ENCODE peak calls at places on chromosomes 13 and 19, in eight cellular contexts. One of them, this sample, is unnamed.
A peak's percentile ranks its signal among the peaks of the same experiment; 100 is the strongest.

GRCh38 chr19:40331052-40331451 is 17.1 kb downstream of the C19orf47 start:
- DNase-seq in MG63: no peak
- DNase-seq in naive thymus-derived CD4-positive, alpha-beta T cell: no peak
- DNase-seq in heart right ventricle: no peak
- DNase-seq in brain microvascular endothelial cell: no peak
- DNase-seq in B cell: no peak
- DNase-seq in colonic mucosa: no peak
- DNase-seq in C1 segment of cervical spinal cord: no peak
- DNase-seq in this sample: no peak

GRCh38 chr13:98842858-98843481 is 90.5 kb upstream of the SLC15A1 start:
- DNase-seq in C1 segment of cervical spinal cord: peak; percentile 54
- DNase-seq in naive thymus-derived CD4-positive, alpha-beta T cell: peak; percentile 65
- DNase-seq in MG63: peak; percentile 60
- DNase-seq in brain microvascular endothelial cell: peak; percentile 67
- DNase-seq in B cell: peak; percentile 68
- DNase-seq in colonic mucosa: peak; percentile 72
- DNase-seq in heart right ventricle: peak; percentile 74
- DNase-seq in this sample: peak; percentile 49

GRCh38 chr19:38743394-38744297 is 628 bp downstream of the CAPN12 start:
- DNase-seq in colonic mucosa: no peak
- DNase-seq in MG63: no peak
- DNase-seq in naive thymus-derived CD4-positive, alpha-beta T cell: no peak
- DNase-seq in heart right ventricle: no peak
- DNase-seq in C1 segment of cervical spinal cord: no peak
- DNase-seq in B cell: no peak
- DNase-seq in brain microvascular endothelial cell: no peak
- DNase-seq in this sample: no peak

GRCh38 chr13:54709546-54709945 is 1680.9 kb downstream of the OLFM4 start:
- DNase-seq in naive thymus-derived CD4-positive, alpha-beta T cell: no peak
- DNase-seq in MG63: no peak
- DNase-seq in heart right ventricle: no peak
- DNase-seq in brain microvascular endothelial cell: no peak
- DNase-seq in B cell: no peak
- DNase-seq in C1 segment of cervical spinal cord: no peak
- DNase-seq in colonic mucosa: no peak
- DNase-seq in this sample: no peak

GRCh38 chr13:51249767-51250741 is 27.9 kb downstream of the FAM124A start:
- DNase-seq in colonic mucosa: no peak
- DNase-seq in B cell: no peak
- DNase-seq in heart right ventricle: no peak
- DNase-seq in brain microvascular endothelial cell: no peak
- DNase-seq in naive thymus-derived CD4-positive, alpha-beta T cell: no peak
- DNase-seq in C1 segment of cervical spinal cord: no peak
- DNase-seq in MG63: no peak
- DNase-seq in this sample: no peak

GRCh38 chr13:29922896-29923295 is 72.5 kb upstream of the UBL3 start:
- DNase-seq in colonic mucosa: no peak
- DNase-seq in B cell: no peak
- DNase-seq in heart right ventricle: no peak
- DNase-seq in naive thymus-derived CD4-positive, alpha-beta T cell: no peak
- DNase-seq in MG63: peak; percentile 61
- DNase-seq in brain microvascular endothelial cell: peak; percentile 58
- DNase-seq in C1 segment of cervical spinal cord: no peak
- DNase-seq in this sample: no peak

GRCh38 chr13:47256618-47257017 is 359.8 kb upstream of the HTR2A start:
- DNase-seq in C1 segment of cervical spinal cord: no peak
- DNase-seq in heart right ventricle: no peak
- DNase-seq in B cell: no peak
- DNase-seq in naive thymus-derived CD4-positive, alpha-beta T cell: no peak
- DNase-seq in colonic mucosa: no peak
- DNase-seq in brain microvascular endothelial cell: peak; percentile 63
- DNase-seq in MG63: peak; percentile 56
- DNase-seq in this sample: no peak

GRCh38 chr19:50717026-50717723 is 2.4 kb downstream of the SHANK1 start:
- DNase-seq in brain microvascular endothelial cell: no peak
- DNase-seq in colonic mucosa: no peak
- DNase-seq in C1 segment of cervical spinal cord: no peak
- DNase-seq in B cell: no peak
- DNase-seq in naive thymus-derived CD4-positive, alpha-beta T cell: no peak
- DNase-seq in MG63: no peak
- DNase-seq in heart right ventricle: no peak
- DNase-seq in this sample: no peak

GRCh38 chr13:109874921-109875454 is 88.6 kb upstream of the IRS2 start:
- DNase-seq in naive thymus-derived CD4-positive, alpha-beta T cell: no peak
- DNase-seq in heart right ventricle: no peak
- DNase-seq in B cell: no peak
- DNase-seq in C1 segment of cervical spinal cord: no peak
- DNase-seq in brain microvascular endothelial cell: peak; percentile 73
- DNase-seq in MG63: no peak
- DNase-seq in colonic mucosa: no peak
- DNase-seq in this sample: no peak

GRCh38 chr13:112792511-112792910 is 102.7 kb downstream of the ATP11A start:
- DNase-seq in brain microvascular endothelial cell: no peak
- DNase-seq in colonic mucosa: no peak
- DNase-seq in B cell: no peak
- DNase-seq in naive thymus-derived CD4-positive, alpha-beta T cell: no peak
- DNase-seq in MG63: no peak
- DNase-seq in C1 segment of cervical spinal cord: no peak
- DNase-seq in heart right ventricle: no peak
- DNase-seq in this sample: no peak

GRCh38 chr13:51619614-51620013 is 35.4 kb downstream of the WDFY2 start:
- DNase-seq in colonic mucosa: no peak
- DNase-seq in heart right ventricle: no peak
- DNase-seq in MG63: peak; percentile 60
- DNase-seq in C1 segment of cervical spinal cord: no peak
- DNase-seq in naive thymus-derived CD4-positive, alpha-beta T cell: no peak
- DNase-seq in brain microvascular endothelial cell: peak; percentile 55
- DNase-seq in B cell: no peak
- DNase-seq in this sample: no peak

GRCh38 chr13:45303866-45304265 is 37.1 kb downstream of the TPT1 start:
- DNase-seq in MG63: no peak
- DNase-seq in C1 segment of cervical spinal cord: no peak
- DNase-seq in heart right ventricle: no peak
- DNase-seq in colonic mucosa: no peak
- DNase-seq in B cell: no peak
- DNase-seq in naive thymus-derived CD4-positive, alpha-beta T cell: no peak
- DNase-seq in brain microvascular endothelial cell: no peak
- DNase-seq in this sample: no peak

GRCh38 chr19:36114763-36115452 is at the start of gene POLR2I:
- DNase-seq in colonic mucosa: peak; percentile 99
- DNase-seq in heart right ventricle: peak; percentile 98
- DNase-seq in brain microvascular endothelial cell: peak; percentile 100
- DNase-seq in B cell: peak; percentile 99
- DNase-seq in C1 segment of cervical spinal cord: peak; percentile 99
- DNase-seq in MG63: peak; percentile 100
- DNase-seq in naive thymus-derived CD4-positive, alpha-beta T cell: peak; percentile 95
- DNase-seq in this sample: peak; percentile 97

GRCh38 chr19:4606921-4607678 is 32.2 kb upstream of the TNFAIP8L1 start:
- DNase-seq in naive thymus-derived CD4-positive, alpha-beta T cell: no peak
- DNase-seq in colonic mucosa: no peak
- DNase-seq in MG63: no peak
- DNase-seq in heart right ventricle: peak; percentile 76
- DNase-seq in B cell: no peak
- DNase-seq in brain microvascular endothelial cell: no peak
- DNase-seq in C1 segment of cervical spinal cord: no peak
- DNase-seq in this sample: peak; percentile 38

GRCh38 chr19:57872450-57872849 is 16.4 kb downstream of the ZNF814 start:
- DNase-seq in MG63: no peak
- DNase-seq in heart right ventricle: no peak
- DNase-seq in C1 segment of cervical spinal cord: no peak
- DNase-seq in brain microvascular endothelial cell: no peak
- DNase-seq in naive thymus-derived CD4-positive, alpha-beta T cell: no peak
- DNase-seq in B cell: no peak
- DNase-seq in colonic mucosa: no peak
- DNase-seq in this sample: no peak

GRCh38 chr19:8302734-8303133 is 5.4 kb downstream of the CD320 start:
- DNase-seq in brain microvascular endothelial cell: no peak
- DNase-seq in MG63: no peak
- DNase-seq in naive thymus-derived CD4-positive, alpha-beta T cell: no peak
- DNase-seq in B cell: no peak
- DNase-seq in C1 segment of cervical spinal cord: no peak
- DNase-seq in heart right ventricle: no peak
- DNase-seq in colonic mucosa: no peak
- DNase-seq in this sample: no peak

GRCh38 chr19:48330012-48330681 is 4.8 kb downstream of the EMP3 start:
- DNase-seq in B cell: peak; percentile 88
- DNase-seq in colonic mucosa: peak; percentile 88
- DNase-seq in MG63: no peak
- DNase-seq in naive thymus-derived CD4-positive, alpha-beta T cell: peak; percentile 77
- DNase-seq in heart right ventricle: peak; percentile 74
- DNase-seq in C1 segment of cervical spinal cord: peak; percentile 83
- DNase-seq in brain microvascular endothelial cell: no peak
- DNase-seq in this sample: peak; percentile 55

GRCh38 chr13:98565726-98566577 is 11.0 kb downstream of the STK24 start:
- DNase-seq in heart right ventricle: peak; percentile 55
- DNase-seq in naive thymus-derived CD4-positive, alpha-beta T cell: no peak
- DNase-seq in MG63: peak; percentile 47
- DNase-seq in B cell: no peak
- DNase-seq in C1 segment of cervical spinal cord: no peak
- DNase-seq in brain microvascular endothelial cell: no peak
- DNase-seq in colonic mucosa: peak; percentile 88
- DNase-seq in this sample: no peak

GRCh38 chr13:23654111-23655110 is 84.2 kb downstream of the TNFRSF19 start:
- DNase-seq in C1 segment of cervical spinal cord: no peak
- DNase-seq in brain microvascular endothelial cell: peak; percentile 29
- DNase-seq in heart right ventricle: peak; percentile 34
- DNase-seq in MG63: peak; percentile 66
- DNase-seq in B cell: no peak
- DNase-seq in naive thymus-derived CD4-positive, alpha-beta T cell: no peak
- DNase-seq in colonic mucosa: no peak
- DNase-seq in this sample: no peak

GRCh38 chr13:72384879-72385278 is 342.6 kb downstream of the MZT1 start:
- DNase-seq in heart right ventricle: no peak
- DNase-seq in naive thymus-derived CD4-positive, alpha-beta T cell: no peak
- DNase-seq in C1 segment of cervical spinal cord: no peak
- DNase-seq in colonic mucosa: no peak
- DNase-seq in brain microvascular endothelial cell: peak; percentile 60
- DNase-seq in B cell: no peak
- DNase-seq in MG63: no peak
- DNase-seq in this sample: no peak

GRCh38 chr13:19981685-19982238 is 23.2 kb downstream of the ZMYM2 start:
- DNase-seq in C1 segment of cervical spinal cord: no peak
- DNase-seq in colonic mucosa: no peak
- DNase-seq in naive thymus-derived CD4-positive, alpha-beta T cell: no peak
- DNase-seq in heart right ventricle: no peak
- DNase-seq in brain microvascular endothelial cell: no peak
- DNase-seq in MG63: no peak
- DNase-seq in B cell: no peak
- DNase-seq in this sample: no peak

GRCh38 chr19:29784598-29785223 is 27.1 kb upstream of the CCNE1 start:
- DNase-seq in C1 segment of cervical spinal cord: no peak
- DNase-seq in brain microvascular endothelial cell: no peak
- DNase-seq in heart right ventricle: no peak
- DNase-seq in B cell: no peak
- DNase-seq in colonic mucosa: no peak
- DNase-seq in naive thymus-derived CD4-positive, alpha-beta T cell: no peak
- DNase-seq in MG63: no peak
- DNase-seq in this sample: no peak

GRCh38 chr19:13053761-13054604 is 48.7 kb downstream of the LYL1 start:
- DNase-seq in brain microvascular endothelial cell: peak; percentile 89
- DNase-seq in MG63: peak; percentile 98
- DNase-seq in B cell: no peak
- DNase-seq in heart right ventricle: peak; percentile 93
- DNase-seq in colonic mucosa: peak; percentile 70
- DNase-seq in C1 segment of cervical spinal cord: no peak
- DNase-seq in naive thymus-derived CD4-positive, alpha-beta T cell: no peak
- DNase-seq in this sample: peak; percentile 50

GRCh38 chr19:293436-294110 is 2.4 kb upstream of the PLPP2 start:
- DNase-seq in C1 segment of cervical spinal cord: no peak
- DNase-seq in brain microvascular endothelial cell: no peak
- DNase-seq in MG63: no peak
- DNase-seq in colonic mucosa: no peak
- DNase-seq in heart right ventricle: no peak
- DNase-seq in B cell: no peak
- DNase-seq in naive thymus-derived CD4-positive, alpha-beta T cell: no peak
- DNase-seq in this sample: no peak

GRCh38 chr19:53471916-53472315 is 4.4 kb downstream of the ZNF813 start:
- DNase-seq in colonic mucosa: no peak
- DNase-seq in B cell: no peak
- DNase-seq in C1 segment of cervical spinal cord: no peak
- DNase-seq in naive thymus-derived CD4-positive, alpha-beta T cell: no peak
- DNase-seq in brain microvascular endothelial cell: no peak
- DNase-seq in heart right ventricle: no peak
- DNase-seq in MG63: no peak
- DNase-seq in this sample: no peak

GRCh38 chr19:48395170-48395455 is 1.6 kb downstream of the GRIN2D start:
- DNase-seq in naive thymus-derived CD4-positive, alpha-beta T cell: no peak
- DNase-seq in heart right ventricle: no peak
- DNase-seq in colonic mucosa: no peak
- DNase-seq in brain microvascular endothelial cell: no peak
- DNase-seq in MG63: no peak
- DNase-seq in B cell: no peak
- DNase-seq in C1 segment of cervical spinal cord: no peak
- DNase-seq in this sample: no peak

GRCh38 chr19:41548954-41549688 is 26.8 kb upstream of the CEACAM21 start:
- DNase-seq in B cell: peak; percentile 80
- DNase-seq in heart right ventricle: no peak
- DNase-seq in naive thymus-derived CD4-positive, alpha-beta T cell: peak; percentile 79
- DNase-seq in colonic mucosa: no peak
- DNase-seq in brain microvascular endothelial cell: no peak
- DNase-seq in C1 segment of cervical spinal cord: no peak
- DNase-seq in MG63: no peak
- DNase-seq in this sample: no peak

GRCh38 chr19:2790194-2790556 is 4.9 kb downstream of the THOP1 start:
- DNase-seq in B cell: no peak
- DNase-seq in colonic mucosa: no peak
- DNase-seq in C1 segment of cervical spinal cord: no peak
- DNase-seq in MG63: no peak
- DNase-seq in heart right ventricle: no peak
- DNase-seq in naive thymus-derived CD4-positive, alpha-beta T cell: no peak
- DNase-seq in brain microvascular endothelial cell: no peak
- DNase-seq in this sample: no peak

GRCh38 chr13:25372275-25373081 is 704 bp downstream of the ATP8A2 start:
- DNase-seq in B cell: no peak
- DNase-seq in C1 segment of cervical spinal cord: no peak
- DNase-seq in MG63: no peak
- DNase-seq in heart right ventricle: no peak
- DNase-seq in brain microvascular endothelial cell: no peak
- DNase-seq in colonic mucosa: no peak
- DNase-seq in naive thymus-derived CD4-positive, alpha-beta T cell: no peak
- DNase-seq in this sample: peak; percentile 17

GRCh38 chr13:39773833-39774232 is 118.4 kb downstream of the COG6 start:
- DNase-seq in naive thymus-derived CD4-positive, alpha-beta T cell: no peak
- DNase-seq in B cell: no peak
- DNase-seq in brain microvascular endothelial cell: peak; percentile 73
- DNase-seq in MG63: peak; percentile 30
- DNase-seq in C1 segment of cervical spinal cord: no peak
- DNase-seq in colonic mucosa: no peak
- DNase-seq in heart right ventricle: no peak
- DNase-seq in this sample: no peak

GRCh38 chr19:58229255-58229639 is 533 bp downstream of the ZNF544 start:
- DNase-seq in C1 segment of cervical spinal cord: no peak
- DNase-seq in naive thymus-derived CD4-positive, alpha-beta T cell: peak; percentile 22
- DNase-seq in colonic mucosa: no peak
- DNase-seq in brain microvascular endothelial cell: peak; percentile 33
- DNase-seq in MG63: peak; percentile 6
- DNase-seq in heart right ventricle: no peak
- DNase-seq in B cell: no peak
- DNase-seq in this sample: no peak

GRCh38 chr19:2249010-2249866 is at the start of gene AMH:
- DNase-seq in colonic mucosa: no peak
- DNase-seq in MG63: no peak
- DNase-seq in naive thymus-derived CD4-positive, alpha-beta T cell: no peak
- DNase-seq in brain microvascular endothelial cell: no peak
- DNase-seq in heart right ventricle: no peak
- DNase-seq in C1 segment of cervical spinal cord: no peak
- DNase-seq in B cell: no peak
- DNase-seq in this sample: no peak

GRCh38 chr13:113768018-113768905 is 9.2 kb downstream of the TMEM255B start:
- DNase-seq in brain microvascular endothelial cell: no peak
- DNase-seq in naive thymus-derived CD4-positive, alpha-beta T cell: no peak
- DNase-seq in C1 segment of cervical spinal cord: no peak
- DNase-seq in B cell: peak; percentile 7
- DNase-seq in MG63: no peak
- DNase-seq in heart right ventricle: no peak
- DNase-seq in colonic mucosa: no peak
- DNase-seq in this sample: no peak

GRCh38 chr19:45780448-45781281 is 1.6 kb downstream of the DMPK start:
- DNase-seq in B cell: no peak
- DNase-seq in naive thymus-derived CD4-positive, alpha-beta T cell: no peak
- DNase-seq in MG63: no peak
- DNase-seq in colonic mucosa: no peak
- DNase-seq in heart right ventricle: no peak
- DNase-seq in C1 segment of cervical spinal cord: no peak
- DNase-seq in brain microvascular endothelial cell: no peak
- DNase-seq in this sample: no peak